ENCODE peak calls at places on chromosomes 11 and 22, in ten cellular contexts. M, T, B, Y, L, F, U, Z, J and X are unnamed samples.
A peak's percentile ranks its signal among the peaks of the same experiment; 100 is the strongest.

GRCh38 chr11:129275825-129276224 is 83.7 kb upstream of the ARHGAP32 start:
- DNase-seq in B (no peak), F (peak; percentile 60), U (no peak), Y (no peak), J (no peak), Z (no peak), M (no peak), L (no peak), T (no peak), X (no peak)

GRCh38 chr11:111225871-111226270 is 19.7 kb upstream of the POU2AF2 start:
- DNase-seq in L (no peak), Z (no peak), Y (no peak), F (no peak), B (no peak), M (no peak), U (no peak), T (no peak), J (no peak), X (no peak)

GRCh38 chr22:47069270-47069669 is 306.8 kb downstream of the TBC1D22A start:
- DNase-seq in L (no peak), U (no peak), M (no peak), T (no peak), Z (no peak), B (no peak), J (no peak), F (no peak), Y (no peak), X (no peak)

GRCh38 chr11:34508514-34508913 is 5.1 kb downstream of the ELF5 start:
- DNase-seq in Z (no peak), B (no peak), L (no peak), M (no peak), T (no peak), J (no peak), F (no peak), U (no peak), Y (no peak), X (no peak)

GRCh38 chr11:22244986-22245592 is 52.2 kb downstream of the ANO5 start:
- DNase-seq in T (peak; percentile 77), M (no peak), Y (no peak), B (peak; percentile 4), U (no peak), Z (peak; percentile 29), F (peak; percentile 31), J (no peak), L (no peak), X (no peak)

GRCh38 chr22:26956346-26956745 is 299.0 kb downstream of the MIAT start:
- DNase-seq in T (no peak), Z (no peak), Y (no peak), J (no peak), B (no peak), F (no peak), L (no peak), M (no peak), U (no peak), X (no peak)

GRCh38 chr22:48783821-48784266 is 1043.8 kb downstream of the BRD1 start:
- DNase-seq in F (peak; percentile 69), U (no peak), T (no peak), Z (no peak), L (no peak), J (no peak), M (no peak), B (no peak), Y (no peak), X (no peak)

GRCh38 chr11:57798905-57799559 is 37.4 kb downstream of the CTNND1 start:
- DNase-seq in Y (no peak), Z (peak; percentile 60), T (no peak), L (no peak), B (no peak), F (peak; percentile 99), U (peak; percentile 87), J (no peak), M (no peak), X (no peak)

GRCh38 chr11:44811841-44812448 is 85.2 kb downstream of the TSPAN18 start:
- DNase-seq in T (no peak), M (no peak), L (no peak), J (no peak), Y (no peak), Z (no peak), B (no peak), U (no peak), F (no peak), X (no peak)

GRCh38 chr11:35526370-35526792 is 965 bp upstream of the PAMR1 start:
- DNase-seq in Z (no peak), Y (no peak), T (peak; percentile 53), J (no peak), L (no peak), F (no peak), M (no peak), U (no peak), B (no peak), X (no peak)

GRCh38 chr11:78170874-78171549 is 17.4 kb downstream of the KCTD21 start:
- DNase-seq in B (no peak), Y (no peak), J (no peak), F (no peak), M (no peak), Z (no peak), T (no peak), L (no peak), U (no peak), X (no peak)

GRCh38 chr22:38657248-38657909 is 941 bp downstream of the CBY1 start:
- DNase-seq in M (no peak), T (peak; percentile 83), B (peak; percentile 45), Y (no peak), Z (peak; percentile 22), L (no peak), U (peak; percentile 38), J (no peak), F (peak; percentile 42), X (peak; percentile 15)

GRCh38 chr11:119726585-119727522 is 2.1 kb downstream of the NECTIN1 start:
- DNase-seq in L (no peak), T (no peak), U (no peak), B (no peak), F (no peak), M (no peak), J (no peak), Y (no peak), Z (peak; percentile 49), X (no peak)

GRCh38 chr11:255176-255575 is 18.4 kb downstream of the PSMD13 start:
- DNase-seq in L (no peak), F (no peak), T (no peak), M (no peak), B (no peak), Z (no peak), Y (no peak), U (no peak), J (no peak), X (no peak)

GRCh38 chr11:9396752-9397151 is 12.3 kb downstream of the IPO7 start:
- DNase-seq in F (no peak), M (no peak), Z (no peak), L (no peak), T (no peak), B (no peak), U (no peak), Y (no peak), J (no peak), X (no peak)

GRCh38 chr11:66363805-66364535 is 7.6 kb downstream of the SLC29A2 start:
- DNase-seq in F (peak; percentile 58), T (peak; percentile 91), L (peak; percentile 12), B (peak; percentile 89), U (peak; percentile 80), Y (peak; percentile 26), M (no peak), J (peak; percentile 32), Z (peak; percentile 88), X (peak; percentile 58)

GRCh38 chr11:19625438-19625837 is 87.2 kb upstream of the NAV2 start:
- DNase-seq in J (no peak), M (no peak), Z (no peak), Y (no peak), F (no peak), U (no peak), B (no peak), L (no peak), T (no peak), X (no peak)